ENCODE peak calls at places on chromosome 10, in four cellular contexts. L is neural progenitor cell, Z is endodermal cell, E is substantia nigra. A is an unnamed sample.

GRCh38 chr10:91032614-91033248 is 111.8 kb upstream of the ANKRD1 start:
- DNase-seq in E (no peak), Z (no peak), L (no peak), A (no peak)

GRCh38 chr10:27349987-27350386 is 109.4 kb upstream of the ACBD5 start:
- DNase-seq in Z (no peak), E (no peak), L (no peak), A (no peak)

GRCh38 chr10:102657984-102658724 is 13.9 kb downstream of the TRIM8 start:
- DNase-seq in L (no peak), E (no peak), Z (no peak), A (no peak)

GRCh38 chr10:103416436-103417147 is 20.2 kb downstream of the PDCD11 start:
- DNase-seq in E (peak), Z (peak), L (peak), A (peak)

GRCh38 chr10:53298443-53298842 is 525.9 kb upstream of the MBL2 start:
- DNase-seq in Z (no peak), L (no peak), E (no peak), A (no peak)

GRCh38 chr10:22805304-22805703 is 90.9 kb upstream of the PIP4K2A start:
- DNase-seq in Z (no peak), L (no peak), E (peak), A (no peak)

GRCh38 chr10:92279297-92279696 is 11.6 kb downstream of the CPEB3 start:
- DNase-seq in L (no peak), E (no peak), Z (no peak), A (no peak)

GRCh38 chr10:78028438-78029293 is 649 bp downstream of the POLR3A start:
- DNase-seq in E (no peak), Z (no peak), L (peak), A (peak)

GRCh38 chr10:116255931-116256748 is 16.9 kb downstream of the GFRA1 start:
- DNase-seq in Z (no peak), L (no peak), E (no peak), A (no peak)

GRCh38 chr10:35440016-35440415 is 103.7 kb downstream of the CCNY start:
- DNase-seq in E (no peak), Z (no peak), L (no peak), A (no peak)
- H3K27ac ChIP-seq in E (peak), Z (no peak), L (no peak), A (no peak)

DNA sequence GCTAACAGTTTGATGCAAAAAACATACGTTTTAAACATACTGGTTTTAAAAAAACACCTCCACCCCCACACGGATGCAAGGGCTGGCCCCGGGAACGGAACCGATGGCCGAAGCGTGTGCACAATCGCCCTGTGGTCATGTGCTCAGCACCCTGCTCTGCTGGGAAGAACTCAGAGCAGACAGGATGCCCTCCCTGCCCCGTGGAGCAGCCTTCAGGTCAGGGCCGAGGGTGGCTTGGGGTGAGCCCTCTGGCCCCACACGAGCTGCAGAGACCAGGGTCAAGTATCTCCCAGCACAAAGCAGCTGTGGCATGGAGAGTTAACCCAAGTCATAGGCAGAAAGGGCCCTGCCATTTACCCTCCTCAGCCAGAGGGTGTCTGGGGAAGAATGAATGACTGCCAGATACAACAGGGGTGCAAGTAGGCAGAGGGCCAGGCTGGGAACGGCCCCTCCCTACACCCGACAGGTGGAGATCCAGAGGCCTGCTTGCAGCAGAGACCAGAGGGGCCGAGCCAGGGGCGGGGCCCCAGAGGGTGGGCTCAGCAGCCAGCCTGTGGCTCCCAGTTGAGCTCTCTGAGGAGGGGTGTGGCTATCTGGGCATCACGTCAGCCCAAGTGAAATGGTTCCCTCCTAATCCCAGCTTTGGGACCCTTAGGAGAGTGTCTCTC is 56.8 kb downstream of the ZRANB1 start:
- DNase-seq in E (no peak), L (no peak), Z (peak), A (no peak)
- H3K27ac ChIP-seq in E (peak), L (no peak), Z (no peak), A (no peak)

GRCh38 chr10:132422931-132423813 is 26.2 kb downstream of the PWWP2B start:
- DNase-seq in E (no peak), Z (no peak), L (no peak), A (no peak)
- H3K27ac ChIP-seq in E (no peak), Z (no peak), L (no peak), A (no peak)

GRCh38 chr10:61166065-61166464 is 222.1 kb upstream of the RHOBTB1 start:
- DNase-seq in E (no peak), Z (no peak), L (no peak), A (no peak)
- H3K27ac ChIP-seq in E (no peak), Z (no peak), L (no peak), A (no peak)